ENCODE peak calls at places on chromosomes 13 and 19, in four cellular contexts. One of them, this sample, is unnamed. For H3K27me3, the result is how much of the 10 kb centered on the place peaks cover.

GRCh38 chr19:2055871-2056809 is 5.1 kb upstream of the MKNK2 start:
- DNase-seq in suprapubic skin: no peak
- DNase-seq in transverse colon: peak
- DNase-seq in K562: peak
- DNase-seq in this sample: peak

GRCh38 chr13:65936249-65936648 is 1293.9 kb downstream of the PCDH9 start:
- DNase-seq in transverse colon: no peak
- DNase-seq in suprapubic skin: no peak
- DNase-seq in K562: no peak
- DNase-seq in this sample: no peak

GRCh38 chr13:81012031-81012430 is 671.1 kb upstream of the SPRY2 start:
- DNase-seq in suprapubic skin: no peak
- DNase-seq in K562: no peak
- DNase-seq in transverse colon: no peak
- DNase-seq in this sample: no peak

GRCh38 chr13:104592127-104592526 is 1525.9 kb upstream of the SLC10A2 start:
- DNase-seq in suprapubic skin: no peak
- DNase-seq in K562: no peak
- DNase-seq in transverse colon: no peak
- DNase-seq in this sample: no peak

GRCh38 chr19:7348587-7349230 is at the start of gene ARHGEF18:
- DNase-seq in K562: no peak
- DNase-seq in suprapubic skin: no peak
- DNase-seq in transverse colon: peak
- DNase-seq in this sample: no peak

GRCh38 chr13:76884571-76885202 is 1.5 kb downstream of the KCTD12 start:
- DNase-seq in K562: no peak
- DNase-seq in suprapubic skin: no peak
- DNase-seq in transverse colon: no peak
- DNase-seq in this sample: peak

GRCh38 chr13:62250501-62251175 is 835.0 kb upstream of the PCDH20 start:
- DNase-seq in K562: no peak
- DNase-seq in suprapubic skin: no peak
- DNase-seq in transverse colon: no peak
- DNase-seq in this sample: no peak

GRCh38 chr19:14333101-14333871 is 48.0 kb upstream of the ADGRE5 start:
- DNase-seq in suprapubic skin: no peak
- DNase-seq in K562: no peak
- DNase-seq in transverse colon: peak
- DNase-seq in this sample: no peak

GRCh38 chr13:109131698-109132257 is 502.4 kb downstream of the MYO16 start:
- DNase-seq in K562: no peak
- DNase-seq in suprapubic skin: no peak
- DNase-seq in transverse colon: no peak
- DNase-seq in this sample: no peak

GRCh38 chr19:33193864-33194362 is at the start of gene LRP3:
- DNase-seq in K562: no peak
- DNase-seq in transverse colon: peak
- DNase-seq in suprapubic skin: no peak
- DNase-seq in this sample: peak

GRCh38 chr13:39855236-39855635 is 199.8 kb downstream of the COG6 start:
- DNase-seq in suprapubic skin: no peak
- DNase-seq in K562: no peak
- DNase-seq in transverse colon: no peak
- DNase-seq in this sample: no peak

GRCh38 chr13:112521073-112521685 is 66.8 kb downstream of the TUBGCP3 start:
- DNase-seq in K562: no peak
- DNase-seq in suprapubic skin: no peak
- DNase-seq in transverse colon: no peak
- DNase-seq in this sample: no peak

GRCh38 chr19:38506723-38507550 is 73.4 kb downstream of the RYR1 start:
- DNase-seq in suprapubic skin: no peak
- DNase-seq in transverse colon: peak
- DNase-seq in K562: peak
- DNase-seq in this sample: peak

GRCh38 chr19:42081584-42082258 is 5.8 kb downstream of the ZNF574 start:
- DNase-seq in suprapubic skin: no peak
- DNase-seq in K562: peak
- DNase-seq in transverse colon: no peak
- DNase-seq in this sample: no peak

GRCh38 chr13:111114362-111115050 is 604 bp upstream of the ARHGEF7 start:
- DNase-seq in K562: no peak
- DNase-seq in transverse colon: peak
- DNase-seq in suprapubic skin: no peak
- DNase-seq in this sample: no peak

GRCh38 chr19:46878613-46879375 is 18.0 kb downstream of the ARHGAP35 start:
- DNase-seq in transverse colon: no peak
- DNase-seq in K562: no peak
- DNase-seq in suprapubic skin: no peak
- DNase-seq in this sample: no peak

GRCh38 chr13:32829676-32830091 is 186.5 kb upstream of the KL start:
- DNase-seq in transverse colon: no peak
- DNase-seq in K562: no peak
- DNase-seq in suprapubic skin: no peak
- DNase-seq in this sample: no peak

GRCh38 chr19:10899171-10899653 is 27.9 kb downstream of the CARM1 start:
- DNase-seq in suprapubic skin: no peak
- DNase-seq in transverse colon: peak
- DNase-seq in K562: no peak
- DNase-seq in this sample: no peak

GRCh38 chr13:36261976-36262375 is 35.6 kb downstream of the CCDC169 start:
- DNase-seq in suprapubic skin: no peak
- DNase-seq in K562: no peak
- DNase-seq in transverse colon: no peak
- DNase-seq in this sample: no peak

GRCh38 chr19:43618921-43619261 is 538 bp downstream of the ZNF428 start:
- DNase-seq in K562: peak
- DNase-seq in transverse colon: no peak
- DNase-seq in suprapubic skin: no peak
- DNase-seq in this sample: no peak

GRCh38 chr13:111915104-111915551 is 151.8 kb upstream of the SOX1 start:
- DNase-seq in suprapubic skin: peak
- DNase-seq in transverse colon: no peak
- DNase-seq in K562: no peak
- DNase-seq in this sample: no peak

GRCh38 chr13:78601124-78601885 is 2.0 kb downstream of the POU4F1 start:
- DNase-seq in suprapubic skin: no peak
- DNase-seq in K562: no peak
- DNase-seq in transverse colon: no peak
- DNase-seq in this sample: no peak

GRCh38 chr13:78600317-78600899 is 2.9 kb downstream of the POU4F1 start:
- DNase-seq in transverse colon: no peak
- DNase-seq in K562: no peak
- DNase-seq in suprapubic skin: no peak
- DNase-seq in this sample: no peak

GRCh38 chr13:78601886-78602560 is 1.3 kb downstream of the POU4F1 start:
- DNase-seq in transverse colon: no peak
- DNase-seq in suprapubic skin: no peak
- DNase-seq in K562: no peak
- DNase-seq in this sample: no peak

GRCh38 chr13:78603240-78603947 is at the start of gene POU4F1:
- DNase-seq in K562: peak
- DNase-seq in suprapubic skin: no peak
- DNase-seq in transverse colon: peak
- DNase-seq in this sample: no peak

DNA sequence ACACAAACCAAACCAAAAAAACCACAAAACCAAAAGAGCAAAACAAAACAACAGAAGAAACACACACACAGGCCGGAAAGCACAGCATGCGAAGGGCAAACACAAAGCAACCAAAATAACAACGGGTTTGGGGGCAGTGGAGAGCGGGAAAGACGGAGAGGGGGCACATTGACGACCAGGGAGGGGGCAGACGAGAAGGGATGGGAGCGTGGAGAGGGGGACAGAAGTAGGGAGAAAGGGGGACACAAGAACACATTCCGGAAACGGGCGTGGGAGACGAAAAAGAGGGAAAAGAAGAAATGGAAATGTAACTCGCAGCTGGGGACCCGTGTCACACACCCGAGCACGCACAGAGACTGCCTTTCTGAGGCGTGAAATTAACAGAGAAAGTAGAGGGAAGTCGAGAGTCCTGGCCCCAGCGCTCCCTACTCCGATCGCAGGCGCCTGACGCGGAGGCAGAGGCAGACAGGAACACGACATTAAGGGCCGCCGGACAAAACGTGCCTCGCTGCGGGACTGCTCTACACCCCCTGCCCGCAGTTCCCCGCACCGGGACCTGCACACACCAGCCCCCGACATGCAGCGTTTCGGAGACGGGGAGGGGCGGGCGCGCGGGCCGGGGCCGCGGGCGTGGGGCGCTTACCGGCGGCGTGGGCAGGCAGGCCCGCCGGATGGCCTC is 652 bp downstream of the POU4F1 start:
- DNase-seq in K562: peak
- DNase-seq in transverse colon: no peak
- DNase-seq in suprapubic skin: no peak
- DNase-seq in this sample: no peak
- H3K27me3 ChIP-seq in K562: under half
- H3K27me3 ChIP-seq in transverse colon: half or more
- H3K27me3 ChIP-seq in suprapubic skin: half or more
- H3K27me3 ChIP-seq in this sample: under half

DNA sequence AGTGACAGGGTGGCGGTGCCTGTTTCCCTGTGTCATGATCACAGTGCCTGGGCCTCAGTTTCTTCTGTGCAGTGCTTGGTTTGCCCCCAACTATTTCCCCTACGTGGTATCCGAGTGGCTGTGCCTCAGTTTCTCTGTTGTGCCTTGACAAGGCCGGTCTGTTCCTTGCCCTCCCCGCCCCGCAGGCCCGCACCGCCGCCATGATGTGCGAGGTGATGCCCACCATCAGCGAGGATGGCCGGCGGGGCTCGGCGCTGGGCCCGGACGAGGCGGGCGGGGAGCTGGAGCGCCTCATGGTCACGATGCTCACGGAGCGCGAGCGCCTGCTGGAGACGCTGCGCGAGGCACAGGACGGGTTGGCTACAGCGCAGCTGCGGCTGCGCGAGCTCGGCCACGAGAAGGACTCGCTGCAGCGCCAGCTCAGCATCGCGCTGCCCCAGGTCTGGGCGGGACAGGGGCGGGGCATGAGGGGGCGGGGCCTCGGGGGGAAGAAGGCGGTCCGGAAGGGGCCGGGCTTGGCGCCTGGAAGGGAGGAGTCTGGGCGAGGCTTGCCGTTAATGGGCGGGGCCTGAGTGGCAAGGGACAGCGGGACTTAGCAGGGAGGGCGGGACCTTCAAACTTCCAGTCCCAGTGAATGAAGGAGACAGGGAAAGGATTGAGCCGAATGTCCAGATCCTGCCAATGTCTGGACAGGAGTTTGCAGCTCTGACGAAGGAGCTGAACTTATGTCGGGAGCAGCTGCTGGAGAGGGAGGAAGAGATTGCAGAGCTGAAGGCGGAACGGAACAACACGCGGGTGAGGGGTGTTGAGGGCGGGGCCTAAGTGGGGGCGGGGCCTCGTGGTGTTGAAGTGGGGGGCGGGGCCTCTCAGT is 8.6 kb downstream of the PPFIA3 start:
- DNase-seq in suprapubic skin: peak
- DNase-seq in K562: peak
- DNase-seq in transverse colon: peak
- DNase-seq in this sample: peak
- TF ChIP-seq EP300 in suprapubic skin: no peak
- TF ChIP-seq EP300 in K562: no peak
- TF ChIP-seq EP300 in transverse colon: no peak
- TF ChIP-seq EP300 in this sample: no peak

DNA sequence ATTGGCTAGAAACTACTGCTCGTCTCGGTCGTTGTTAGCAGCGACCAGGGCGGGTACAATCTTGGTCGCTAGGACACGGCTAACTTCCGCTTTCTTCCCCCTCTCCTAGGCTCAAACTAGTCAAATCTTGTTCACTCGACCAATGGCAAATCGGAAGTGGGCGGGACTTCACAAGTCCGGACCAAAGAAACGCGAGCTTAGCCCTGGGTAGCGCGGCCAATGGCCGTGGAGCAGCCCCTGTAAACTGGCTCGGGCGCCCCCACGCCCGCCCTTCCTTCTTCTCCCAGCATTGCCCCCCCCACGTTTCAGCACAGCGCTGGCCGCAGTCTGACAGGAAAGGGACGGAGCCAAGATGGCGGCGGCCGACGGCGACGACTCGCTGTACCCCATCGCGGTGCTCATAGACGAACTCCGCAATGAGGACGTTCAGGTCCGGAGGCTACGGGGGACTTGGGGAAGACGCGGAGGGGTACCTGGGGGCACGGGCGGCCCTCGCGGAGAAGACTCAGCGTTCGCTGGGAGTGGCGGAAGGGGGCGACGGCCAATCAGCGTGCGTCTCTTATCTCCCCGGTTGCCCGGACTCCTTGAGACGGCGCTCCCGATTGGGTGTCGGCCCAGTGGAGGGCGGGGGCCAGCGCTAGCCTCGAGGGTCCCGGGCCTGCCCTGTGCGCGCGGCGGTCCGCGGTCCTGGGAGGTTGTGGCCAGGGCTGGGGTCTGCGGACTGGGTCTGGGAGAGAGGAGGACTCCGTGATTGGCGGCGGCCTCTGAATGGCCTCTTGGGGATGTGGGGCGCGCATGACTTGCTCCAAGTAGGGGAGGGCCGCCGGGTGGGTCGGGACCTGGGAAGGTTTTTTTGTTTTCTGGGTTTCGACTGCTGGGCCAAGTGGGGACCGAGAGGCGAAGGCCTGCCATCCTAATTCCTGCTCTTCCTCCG is at the start of gene PPP2R1A:
- DNase-seq in suprapubic skin: peak
- DNase-seq in K562: peak
- DNase-seq in transverse colon: peak
- DNase-seq in this sample: peak
- H3K27me3 ChIP-seq in suprapubic skin: under half
- H3K27me3 ChIP-seq in K562: under half
- H3K27me3 ChIP-seq in transverse colon: under half
- H3K27me3 ChIP-seq in this sample: under half

DNA sequence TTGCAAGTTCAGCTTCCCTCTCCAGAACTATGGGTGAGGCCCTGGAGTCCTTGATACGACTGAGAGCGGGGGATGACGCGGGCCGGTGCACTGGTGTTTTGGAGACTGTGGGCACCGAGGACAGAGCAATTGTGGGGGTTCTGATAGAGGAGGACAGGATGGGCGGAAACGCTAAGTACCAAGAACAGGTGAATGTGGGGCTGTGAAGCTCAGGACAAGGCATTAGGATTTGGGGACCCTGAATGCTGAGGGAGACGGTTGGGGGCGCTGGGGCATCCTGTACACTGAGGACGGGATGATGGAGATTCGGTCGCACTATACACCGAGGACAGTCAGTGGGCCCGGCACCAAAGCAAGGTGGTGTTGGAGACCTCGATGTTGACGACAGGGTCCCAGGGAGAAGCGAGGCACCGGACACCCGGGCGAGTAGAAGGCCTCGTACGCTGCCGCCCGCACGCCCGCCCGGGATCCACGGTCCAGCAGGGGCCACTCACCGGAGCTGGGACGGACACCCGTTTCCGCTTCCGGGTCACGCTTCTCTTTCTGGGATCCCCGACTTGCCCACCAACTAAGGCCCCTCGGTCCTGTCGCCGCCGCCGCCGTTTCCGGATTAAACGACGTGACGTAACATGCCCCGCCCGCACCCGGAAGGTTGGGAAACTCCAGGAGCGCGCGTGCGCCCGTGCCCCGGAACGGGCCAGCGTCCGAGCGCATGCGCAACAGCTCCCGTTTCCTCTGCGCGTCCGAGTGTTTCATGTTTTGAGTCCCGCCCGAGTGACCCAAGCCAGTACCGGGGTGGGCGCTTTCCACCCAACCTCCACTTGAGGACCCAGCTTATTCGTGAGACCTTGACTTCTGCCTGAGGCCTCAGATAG is at the start of gene CHMP2A:
- DNase-seq in K562: peak
- DNase-seq in transverse colon: peak
- DNase-seq in suprapubic skin: peak
- DNase-seq in this sample: peak
- TF ChIP-seq EP300 in K562: no peak
- TF ChIP-seq EP300 in transverse colon: no peak
- TF ChIP-seq EP300 in suprapubic skin: no peak
- TF ChIP-seq EP300 in this sample: peak